ENCODE peak calls at places on chromosomes 11 and 22, in ten cellular contexts. G is uterus, W is testis, Q is breast epithelium, C is heart left ventricle, Y is body of pancreas, U is transverse colon, N is sigmoid colon, K is gastrocnemius medialis, B is tibial nerve. D is an unnamed sample.

GRCh38 chr11:2517016-2517385 is 72.2 kb downstream of the KCNQ1 start:
- DNase-seq in G (peak; percentile 5), W (no peak), Q (peak; percentile 4), C (peak; percentile 4), Y (peak; percentile 4), U (peak; percentile 4), N (peak; percentile 57), K (peak; percentile 0), B (no peak), D (no peak)

GRCh38 chr22:26436903-26437515 is 7.9 kb downstream of the ASPHD2 start:
- DNase-seq in G (no peak), W (no peak), Q (no peak), C (no peak), Y (peak; percentile 62), U (peak; percentile 72), N (no peak), K (no peak), B (no peak), D (no peak)

GRCh38 chr11:77101043-77101537 is 1.6 kb upstream of the OMP start:
- DNase-seq in G (no peak), W (no peak), Q (no peak), C (no peak), Y (no peak), U (no peak), N (no peak), K (no peak), B (no peak), D (no peak)

GRCh38 chr11:46272816-46273427 is 4.5 kb upstream of the CREB3L1 start:
- DNase-seq in G (peak; percentile 69), W (peak; percentile 67), Q (no peak), C (peak; percentile 80), Y (peak; percentile 72), U (peak; percentile 74), N (peak; percentile 85), K (no peak), B (peak; percentile 62), D (no peak)

GRCh38 chr11:58922475-58922874 is 16.8 kb upstream of the GLYATL1 start:
- DNase-seq in G (no peak), W (no peak), Q (no peak), C (no peak), Y (no peak), U (no peak), N (no peak), K (no peak), B (no peak), D (no peak)

GRCh38 chr11:104694259-104695070 is 203.8 kb downstream of the CASP12 start:
- DNase-seq in G (no peak), W (no peak), Q (no peak), C (no peak), Y (no peak), U (no peak), N (no peak), K (no peak), B (no peak), D (no peak)

GRCh38 chr22:37558815-37559214 is 1.5 kb upstream of the CDC42EP1 start:
- DNase-seq in G (no peak), W (no peak), Q (no peak), C (no peak), Y (no peak), U (no peak), N (no peak), K (no peak), B (no peak), D (no peak)

GRCh38 chr11:62917906-62918502 is 3.2 kb downstream of the CHRM1 start:
- DNase-seq in G (no peak), W (no peak), Q (no peak), C (no peak), Y (no peak), U (no peak), N (no peak), K (no peak), B (no peak), D (no peak)

GRCh38 chr11:26805001-26805400 is 83.1 kb upstream of the SLC5A12 start:
- DNase-seq in G (no peak), W (no peak), Q (no peak), C (no peak), Y (no peak), U (no peak), N (no peak), K (no peak), B (no peak), D (no peak)

GRCh38 chr22:47213571-47214230 is 451.3 kb downstream of the TBC1D22A start:
- DNase-seq in G (no peak), W (peak; percentile 58), Q (no peak), C (no peak), Y (peak; percentile 54), U (peak; percentile 28), N (peak; percentile 33), K (no peak), B (no peak), D (no peak)

GRCh38 chr22:40665312-40665711 is 14.0 kb upstream of the MCHR1 start:
- DNase-seq in G (peak; percentile 73), W (peak; percentile 48), Q (no peak), C (peak; percentile 74), Y (no peak), U (no peak), N (peak; percentile 76), K (peak; percentile 16), B (no peak), D (no peak)

GRCh38 chr22:25644122-25644521 is 79.6 kb downstream of the GRK3 start:
- DNase-seq in G (no peak), W (no peak), Q (peak; percentile 36), C (peak; percentile 57), Y (no peak), U (no peak), N (no peak), K (no peak), B (no peak), D (no peak)

GRCh38 chr11:69834251-69834650 is 15.0 kb upstream of the FGF3 start:
- DNase-seq in G (no peak), W (no peak), Q (no peak), C (no peak), Y (no peak), U (no peak), N (no peak), K (no peak), B (no peak), D (peak; percentile 19)

GRCh38 chr11:74237541-74237940 is 66.5 kb downstream of the PPME1 start:
- DNase-seq in G (no peak), W (no peak), Q (no peak), C (no peak), Y (no peak), U (no peak), N (no peak), K (no peak), B (no peak), D (no peak)
- H3K36me3 ChIP-seq in G (no peaks in the 10 kb centered on the region), W (no peaks in the 10 kb centered on the region), Q (peaks cover 8% of the 10 kb centered on the region), C (peaks cover 14% of the 10 kb centered on the region), Y (no peaks in the 10 kb centered on the region), U (peaks cover 13% of the 10 kb centered on the region), N (no peaks in the 10 kb centered on the region), K (peaks cover 61% of the 10 kb centered on the region), B (no peaks in the 10 kb centered on the region), D (peaks cover 44% of the 10 kb centered on the region)

DNA sequence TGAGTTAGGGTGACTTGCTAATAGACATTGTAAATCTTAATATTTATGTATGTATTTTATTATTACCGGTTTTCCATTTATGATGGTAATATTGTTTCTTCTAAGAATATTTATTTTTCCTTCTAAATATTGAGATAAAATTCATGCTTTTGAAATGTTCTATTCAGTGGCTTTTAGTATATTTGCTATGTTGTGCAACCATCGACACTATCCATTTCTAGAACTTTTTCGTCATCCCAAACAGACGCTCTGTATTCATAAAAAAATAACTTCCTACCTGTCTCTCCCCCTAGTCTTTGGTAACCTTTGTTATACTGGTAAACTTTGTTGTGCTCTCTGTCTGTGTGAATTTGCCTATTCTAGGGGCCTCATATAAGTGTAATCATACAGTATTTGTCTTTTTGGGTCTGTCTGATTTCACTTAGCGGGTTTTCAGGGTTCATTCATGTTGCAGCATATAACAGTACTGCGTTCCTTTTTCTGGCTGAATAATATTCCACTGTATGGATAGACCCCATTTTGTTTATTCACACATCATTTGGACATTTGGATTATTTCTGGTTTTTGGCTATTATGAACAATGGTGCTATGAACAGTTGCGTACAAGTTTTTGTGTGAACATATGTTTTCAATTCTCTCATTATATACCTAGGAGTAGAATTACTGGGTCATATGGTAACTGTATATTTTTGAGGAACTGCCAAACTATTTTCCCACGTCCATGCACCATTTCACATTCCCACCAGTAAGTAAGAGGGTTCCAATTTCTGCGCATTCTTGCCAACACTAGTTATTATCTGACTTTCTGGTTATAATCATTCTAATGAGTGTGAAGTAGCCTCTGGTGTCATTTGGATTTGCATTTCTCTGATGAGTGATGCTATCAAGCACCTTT is 15.9 kb downstream of the NEAT1 start:
- DNase-seq in G (no peak), W (no peak), Q (peak; percentile 11), C (peak; percentile 3), Y (no peak), U (no peak), N (peak; percentile 29), K (no peak), B (no peak), D (peak; percentile 22)
- TF ChIP-seq POLR2A in G (no peak), W (no peak), Q (no peak), C (no peak), Y (no peak), U (no peak), N (no peak), K (no peak), B (no peak), D (no peak)

GRCh38 chr11:119673389-119674336 is 55.3 kb downstream of the NECTIN1 start:
- DNase-seq in G (no peak), W (peak; percentile 58), Q (no peak), C (no peak), Y (peak; percentile 40), U (peak; percentile 46), N (no peak), K (no peak), B (no peak), D (no peak)

GRCh38 chr11:119677840-119678239 is 51.2 kb downstream of the NECTIN1 start:
- DNase-seq in G (no peak), W (no peak), Q (no peak), C (no peak), Y (no peak), U (no peak), N (no peak), K (no peak), B (no peak), D (no peak)

GRCh38 chr11:119672597-119672996 is 56.4 kb downstream of the NECTIN1 start:
- DNase-seq in G (no peak), W (no peak), Q (no peak), C (no peak), Y (peak; percentile 46), U (no peak), N (no peak), K (no peak), B (no peak), D (no peak)

GRCh38 chr11:119678351-119678750 is 50.6 kb downstream of the NECTIN1 start:
- DNase-seq in G (no peak), W (no peak), Q (no peak), C (no peak), Y (no peak), U (no peak), N (no peak), K (no peak), B (no peak), D (no peak)

GRCh38 chr11:119676461-119677020 is 52.5 kb downstream of the NECTIN1 start:
- DNase-seq in G (no peak), W (no peak), Q (no peak), C (no peak), Y (no peak), U (no peak), N (no peak), K (no peak), B (no peak), D (no peak)
- H3K36me3 ChIP-seq in G (no peaks in the 10 kb centered on the region), W (no peaks in the 10 kb centered on the region), Q (no peaks in the 10 kb centered on the region), C (peaks cover 40% of the 10 kb centered on the region), Y (no peaks in the 10 kb centered on the region), U (no peaks in the 10 kb centered on the region), N (no peaks in the 10 kb centered on the region), K (no peaks in the 10 kb centered on the region), B (no peaks in the 10 kb centered on the region), D (no peaks in the 10 kb centered on the region)

GRCh38 chr11:18321991-18322711 is at the start of the genes GTF2H1 and HPS5:
- DNase-seq in G (peak; percentile 93), W (peak; percentile 98), Q (peak; percentile 96), C (peak; percentile 97), Y (peak; percentile 97), U (peak; percentile 98), N (peak; percentile 99), K (peak; percentile 95), B (peak; percentile 89), D (peak; percentile 98)
- TF ChIP-seq POLR2A in G (peak; percentile 78), W (peak; percentile 73), Q (peak; percentile 85), C (no peak), Y (peak; percentile 70), U (peak; percentile 97), N (peak; percentile 90), K (peak; percentile 53), B (peak; percentile 94), D (peak; percentile 99)

D was measured in right lobe of liver.